ENCODE peak calls at places on chromosome 17, in eight cellular contexts. One of them, this sample, is unnamed.

GRCh38 chr17:8994319-8994718 is 27.0 kb upstream of the NTN1 start:
- DNase-seq in GM13977: peak; percentile 49
- DNase-seq in left ventricle myocardium superior: peak; percentile 84
- DNase-seq in NCI-H146: peak; percentile 54
- DNase-seq in T-cell: no peak
- DNase-seq in B cell: peak; percentile 64
- DNase-seq in RWPE1: no peak
- DNase-seq in ACHN: peak; percentile 60
- DNase-seq in this sample: peak; percentile 16

GRCh38 chr17:28727727-28728363 is 743 bp upstream of the NEK8 start:
- DNase-seq in GM13977: peak; percentile 88
- DNase-seq in B cell: peak; percentile 92
- DNase-seq in RWPE1: peak; percentile 71
- DNase-seq in left ventricle myocardium superior: peak; percentile 47
- DNase-seq in NCI-H146: peak; percentile 82
- DNase-seq in ACHN: peak; percentile 76
- DNase-seq in T-cell: peak; percentile 85
- DNase-seq in this sample: peak; percentile 91

GRCh38 chr17:72710834-72711233 is 381.7 kb downstream of the SLC39A11 start:
- DNase-seq in NCI-H146: no peak
- DNase-seq in T-cell: no peak
- DNase-seq in B cell: no peak
- DNase-seq in left ventricle myocardium superior: no peak
- DNase-seq in ACHN: no peak
- DNase-seq in RWPE1: no peak
- DNase-seq in GM13977: no peak
- DNase-seq in this sample: no peak

GRCh38 chr17:45971698-45972141 is 27.3 kb upstream of the STH start:
- DNase-seq in B cell: no peak
- DNase-seq in RWPE1: no peak
- DNase-seq in NCI-H146: no peak
- DNase-seq in left ventricle myocardium superior: no peak
- DNase-seq in ACHN: no peak
- DNase-seq in GM13977: no peak
- DNase-seq in T-cell: no peak
- DNase-seq in this sample: no peak

GRCh38 chr17:55480907-55481306 is 30.3 kb downstream of the SMIM36 start:
- DNase-seq in RWPE1: no peak
- DNase-seq in GM13977: no peak
- DNase-seq in B cell: no peak
- DNase-seq in NCI-H146: no peak
- DNase-seq in ACHN: no peak
- DNase-seq in left ventricle myocardium superior: no peak
- DNase-seq in T-cell: no peak
- DNase-seq in this sample: no peak

GRCh38 chr17:68184141-68184571 is 63.7 kb upstream of the AMZ2 start:
- DNase-seq in RWPE1: peak; percentile 41
- DNase-seq in left ventricle myocardium superior: no peak
- DNase-seq in ACHN: no peak
- DNase-seq in NCI-H146: no peak
- DNase-seq in GM13977: no peak
- DNase-seq in T-cell: no peak
- DNase-seq in B cell: no peak
- DNase-seq in this sample: no peak

GRCh38 chr17:59311051-59311468 is 20.4 kb upstream of the YPEL2 start:
- DNase-seq in RWPE1: peak; percentile 57
- DNase-seq in ACHN: peak; percentile 68
- DNase-seq in NCI-H146: peak; percentile 70
- DNase-seq in B cell: peak; percentile 75
- DNase-seq in left ventricle myocardium superior: no peak
- DNase-seq in GM13977: peak; percentile 74
- DNase-seq in T-cell: no peak
- DNase-seq in this sample: peak; percentile 87

GRCh38 chr17:2542456-2542855 is 30.8 kb upstream of the METTL16 start:
- DNase-seq in NCI-H146: no peak
- DNase-seq in RWPE1: no peak
- DNase-seq in left ventricle myocardium superior: no peak
- DNase-seq in B cell: peak; percentile 9
- DNase-seq in T-cell: no peak
- DNase-seq in ACHN: no peak
- DNase-seq in GM13977: peak; percentile 44
- DNase-seq in this sample: no peak

GRCh38 chr17:6303664-6304063 is 131.3 kb downstream of the AIPL1 start:
- DNase-seq in ACHN: peak; percentile 54
- DNase-seq in NCI-H146: no peak
- DNase-seq in T-cell: no peak
- DNase-seq in GM13977: peak; percentile 15
- DNase-seq in RWPE1: peak; percentile 41
- DNase-seq in left ventricle myocardium superior: no peak
- DNase-seq in B cell: no peak
- DNase-seq in this sample: peak; percentile 10

GRCh38 chr17:74435775-74436359 is 4.0 kb downstream of the GPRC5C start:
- DNase-seq in left ventricle myocardium superior: peak; percentile 16
- DNase-seq in T-cell: no peak
- DNase-seq in ACHN: no peak
- DNase-seq in RWPE1: no peak
- DNase-seq in B cell: no peak
- DNase-seq in GM13977: no peak
- DNase-seq in NCI-H146: no peak
- DNase-seq in this sample: peak; percentile 14

This sample was measured in NCI-H69.